ENCODE peak calls at places on chromosomes 7 and 10, in ten cellular contexts. One of them, this sample, is unnamed.
A peak's percentile ranks its signal among the peaks of the same experiment; 100 is the strongest.

GRCh38 chr10:118853916-118854315 is 99.1 kb upstream of the CACUL1 start:
- DNase-seq in HCT116: no peak
- DNase-seq in upper lobe of right lung: no peak
- DNase-seq in OCI-LY7: no peak
- DNase-seq in IMR-90: no peak
- DNase-seq in fibroblast of mammary gland: no peak
- DNase-seq in astrocyte of the spinal cord: no peak
- DNase-seq in tibial artery: no peak
- DNase-seq in suprapubic skin: no peak
- DNase-seq in ovary: no peak
- DNase-seq in this sample: no peak

GRCh38 chr10:114412907-114413386 is 8.6 kb upstream of the AFAP1L2 start:
- DNase-seq in fibroblast of mammary gland: peak; percentile 78
- DNase-seq in tibial artery: no peak
- DNase-seq in HCT116: peak; percentile 27
- DNase-seq in ovary: no peak
- DNase-seq in suprapubic skin: no peak
- DNase-seq in IMR-90: peak; percentile 10
- DNase-seq in OCI-LY7: no peak
- DNase-seq in upper lobe of right lung: no peak
- DNase-seq in astrocyte of the spinal cord: peak; percentile 57
- DNase-seq in this sample: peak; percentile 62

GRCh38 chr10:33376976-33377657 is 42.6 kb upstream of the NRP1 start:
- DNase-seq in OCI-LY7: no peak
- DNase-seq in HCT116: peak; percentile 10
- DNase-seq in suprapubic skin: no peak
- DNase-seq in fibroblast of mammary gland: peak; percentile 92
- DNase-seq in astrocyte of the spinal cord: peak; percentile 75
- DNase-seq in ovary: no peak
- DNase-seq in upper lobe of right lung: no peak
- DNase-seq in IMR-90: peak; percentile 85
- DNase-seq in tibial artery: no peak
- DNase-seq in this sample: peak; percentile 61

GRCh38 chr7:7719235-7719634 is 828 bp upstream of the RPA3 start:
- DNase-seq in suprapubic skin: no peak
- DNase-seq in OCI-LY7: peak; percentile 61
- DNase-seq in IMR-90: peak; percentile 99
- DNase-seq in upper lobe of right lung: no peak
- DNase-seq in fibroblast of mammary gland: peak; percentile 98
- DNase-seq in ovary: no peak
- DNase-seq in astrocyte of the spinal cord: peak; percentile 95
- DNase-seq in HCT116: peak; percentile 26
- DNase-seq in tibial artery: no peak
- DNase-seq in this sample: peak; percentile 95

GRCh38 chr7:38374507-38374906 is 101.1 kb upstream of the TARP start:
- DNase-seq in HCT116: no peak
- DNase-seq in OCI-LY7: peak; percentile 53
- DNase-seq in fibroblast of mammary gland: peak; percentile 52
- DNase-seq in tibial artery: no peak
- DNase-seq in suprapubic skin: no peak
- DNase-seq in IMR-90: peak; percentile 34
- DNase-seq in ovary: peak; percentile 32
- DNase-seq in astrocyte of the spinal cord: peak; percentile 51
- DNase-seq in upper lobe of right lung: no peak
- DNase-seq in this sample: peak; percentile 62

GRCh38 chr10:89003344-89003743 is 12.7 kb downstream of the FAS start:
- DNase-seq in suprapubic skin: no peak
- DNase-seq in ovary: no peak
- DNase-seq in tibial artery: no peak
- DNase-seq in IMR-90: peak; percentile 18
- DNase-seq in HCT116: no peak
- DNase-seq in astrocyte of the spinal cord: no peak
- DNase-seq in upper lobe of right lung: no peak
- DNase-seq in fibroblast of mammary gland: no peak
- DNase-seq in OCI-LY7: peak; percentile 42
- DNase-seq in this sample: no peak

GRCh38 chr10:106795619-106796018 is 368.9 kb downstream of the SORCS1 start:
- DNase-seq in astrocyte of the spinal cord: no peak
- DNase-seq in HCT116: no peak
- DNase-seq in OCI-LY7: no peak
- DNase-seq in ovary: peak; percentile 49
- DNase-seq in IMR-90: no peak
- DNase-seq in tibial artery: no peak
- DNase-seq in fibroblast of mammary gland: peak; percentile 43
- DNase-seq in upper lobe of right lung: no peak
- DNase-seq in suprapubic skin: no peak
- DNase-seq in this sample: peak; percentile 10

GRCh38 chr7:134693256-134693655 is 46.6 kb downstream of the BPGM start:
- DNase-seq in IMR-90: peak; percentile 96
- DNase-seq in upper lobe of right lung: no peak
- DNase-seq in fibroblast of mammary gland: peak; percentile 97
- DNase-seq in tibial artery: peak; percentile 93
- DNase-seq in suprapubic skin: no peak
- DNase-seq in ovary: peak; percentile 78
- DNase-seq in astrocyte of the spinal cord: peak; percentile 92
- DNase-seq in OCI-LY7: no peak
- DNase-seq in HCT116: no peak
- DNase-seq in this sample: peak; percentile 93

GRCh38 chr7:66905689-66906088 is 15.3 kb upstream of the TMEM248 start:
- DNase-seq in fibroblast of mammary gland: no peak
- DNase-seq in IMR-90: no peak
- DNase-seq in upper lobe of right lung: no peak
- DNase-seq in HCT116: no peak
- DNase-seq in tibial artery: no peak
- DNase-seq in OCI-LY7: no peak
- DNase-seq in astrocyte of the spinal cord: no peak
- DNase-seq in ovary: no peak
- DNase-seq in suprapubic skin: no peak
- DNase-seq in this sample: no peak

DNA sequence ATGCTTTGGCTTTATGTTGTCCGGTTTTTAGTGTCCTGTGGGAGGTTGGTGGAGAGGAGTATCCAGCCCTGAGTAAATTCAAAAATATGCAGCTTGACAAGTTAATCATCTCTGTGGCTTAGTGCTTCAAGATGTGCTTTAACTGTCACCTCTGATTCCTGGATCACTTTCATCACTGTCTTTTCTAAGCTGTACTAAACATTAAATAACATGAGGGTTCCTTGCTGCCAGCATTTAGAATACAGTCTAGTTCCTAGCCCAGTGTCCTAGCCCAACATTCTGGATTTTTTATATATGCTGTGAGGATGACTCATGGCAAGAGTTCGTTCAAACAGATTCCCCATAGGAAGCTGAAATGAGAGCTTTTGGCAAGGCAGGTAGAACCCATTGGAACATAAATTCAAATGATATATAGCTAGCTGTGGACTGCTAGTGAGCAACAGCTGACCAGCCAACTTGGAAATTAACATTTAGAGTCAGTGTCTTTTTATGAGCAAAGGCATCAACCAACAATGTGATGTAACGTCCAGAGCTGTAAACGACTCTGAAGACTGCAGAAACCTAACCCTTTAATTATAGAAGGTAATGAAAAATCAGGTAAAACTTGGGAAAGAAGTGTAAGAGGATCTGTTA is 80.6 kb upstream of the OIT3 start:
- DNase-seq in IMR-90: peak; percentile 74
- DNase-seq in HCT116: peak; percentile 42
- DNase-seq in ovary: no peak
- DNase-seq in suprapubic skin: no peak
- DNase-seq in fibroblast of mammary gland: peak; percentile 89
- DNase-seq in tibial artery: no peak
- DNase-seq in OCI-LY7: no peak
- DNase-seq in astrocyte of the spinal cord: peak; percentile 75
- DNase-seq in upper lobe of right lung: no peak
- DNase-seq in this sample: peak; percentile 79
- H3K4me3 ChIP-seq in IMR-90: no peak overlapping the region
- H3K4me3 ChIP-seq in HCT116: peak overlapping the region; percentile 19
- H3K4me3 ChIP-seq in ovary: no peak overlapping the region
- H3K4me3 ChIP-seq in suprapubic skin: no peak overlapping the region
- H3K4me3 ChIP-seq in fibroblast of mammary gland: no peak overlapping the region
- H3K4me3 ChIP-seq in tibial artery: no peak overlapping the region
- H3K4me3 ChIP-seq in OCI-LY7: no peak overlapping the region
- H3K4me3 ChIP-seq in astrocyte of the spinal cord: no peak overlapping the region
- H3K4me3 ChIP-seq in upper lobe of right lung: no peak overlapping the region
- H3K4me3 ChIP-seq in this sample: no peak overlapping the region

GRCh38 chr7:44196450-44196872 is 4.3 kb upstream of the YKT6 start:
- DNase-seq in astrocyte of the spinal cord: peak; percentile 54
- DNase-seq in HCT116: peak; percentile 47
- DNase-seq in fibroblast of mammary gland: peak; percentile 64
- DNase-seq in tibial artery: no peak
- DNase-seq in OCI-LY7: peak; percentile 75
- DNase-seq in suprapubic skin: no peak
- DNase-seq in IMR-90: peak; percentile 54
- DNase-seq in ovary: peak; percentile 43
- DNase-seq in upper lobe of right lung: peak; percentile 21
- DNase-seq in this sample: peak; percentile 71
- TF ChIP-seq CTCF in astrocyte of the spinal cord: peak; percentile 87
- TF ChIP-seq CTCF in HCT116: peak; percentile 82
- TF ChIP-seq CTCF in fibroblast of mammary gland: peak; percentile 90
- TF ChIP-seq CTCF in tibial artery: peak; percentile 61
- TF ChIP-seq CTCF in OCI-LY7: peak; percentile 91
- TF ChIP-seq CTCF in suprapubic skin: peak; percentile 59
- TF ChIP-seq CTCF in IMR-90: peak; percentile 92
- TF ChIP-seq CTCF in ovary: peak; percentile 54
- TF ChIP-seq CTCF in upper lobe of right lung: peak; percentile 53
- TF ChIP-seq CTCF in this sample: peak; percentile 91

DNA sequence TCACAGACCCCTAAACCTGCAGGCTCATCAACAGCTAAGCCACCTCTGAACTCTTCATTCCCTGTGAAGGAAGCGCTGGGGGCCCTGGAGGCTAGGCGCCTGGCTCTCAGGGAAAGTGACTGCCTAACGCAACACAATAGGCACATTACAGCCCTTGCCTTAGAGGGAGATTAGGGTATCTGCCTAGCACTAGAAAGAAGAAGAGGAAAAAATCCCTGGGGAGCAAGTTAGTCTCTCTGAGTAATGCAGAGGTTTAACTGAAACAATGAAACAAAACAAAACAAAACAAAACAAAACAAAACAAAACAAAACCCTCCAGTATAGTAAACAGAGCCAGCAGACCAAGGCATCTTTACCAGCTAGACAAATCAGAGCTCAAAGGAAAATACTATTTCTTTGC is 2.6 kb downstream of the ZNF777 start:
- DNase-seq in ovary: no peak
- DNase-seq in suprapubic skin: no peak
- DNase-seq in fibroblast of mammary gland: peak; percentile 12
- DNase-seq in astrocyte of the spinal cord: no peak
- DNase-seq in upper lobe of right lung: no peak
- DNase-seq in tibial artery: no peak
- DNase-seq in HCT116: no peak
- DNase-seq in OCI-LY7: no peak
- DNase-seq in IMR-90: no peak
- DNase-seq in this sample: peak; percentile 41
- H3K4me3 ChIP-seq in ovary: no peak overlapping the region
- H3K4me3 ChIP-seq in suprapubic skin: no peak overlapping the region
- H3K4me3 ChIP-seq in fibroblast of mammary gland: no peak overlapping the region
- H3K4me3 ChIP-seq in astrocyte of the spinal cord: no peak overlapping the region
- H3K4me3 ChIP-seq in upper lobe of right lung: no peak overlapping the region
- H3K4me3 ChIP-seq in tibial artery: no peak overlapping the region
- H3K4me3 ChIP-seq in HCT116: no peak overlapping the region
- H3K4me3 ChIP-seq in OCI-LY7: no peak overlapping the region
- H3K4me3 ChIP-seq in IMR-90: no peak overlapping the region
- H3K4me3 ChIP-seq in this sample: no peak overlapping the region

DNA sequence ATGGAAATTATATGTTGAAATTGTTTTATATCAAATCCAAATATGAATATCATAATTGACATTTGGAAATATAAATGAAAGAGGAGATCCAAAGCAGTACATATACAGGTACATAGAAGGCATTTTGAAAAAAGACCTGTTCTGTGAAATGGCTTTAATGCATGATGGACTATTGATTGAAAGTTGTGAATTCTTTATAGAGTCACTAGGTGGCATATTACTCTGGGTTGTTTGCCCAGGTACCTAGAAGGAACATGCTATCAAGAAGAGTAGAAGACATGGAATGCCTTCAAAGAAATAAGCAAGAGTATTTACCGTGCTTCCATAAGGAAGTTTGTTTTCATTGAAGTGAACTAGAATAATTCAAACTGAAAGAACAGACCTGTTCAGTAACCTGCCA is 160.0 kb upstream of the ANK3 start:
- DNase-seq in fibroblast of mammary gland: peak; percentile 27
- DNase-seq in astrocyte of the spinal cord: peak; percentile 23
- DNase-seq in OCI-LY7: peak; percentile 18
- DNase-seq in upper lobe of right lung: no peak
- DNase-seq in ovary: no peak
- DNase-seq in suprapubic skin: no peak
- DNase-seq in HCT116: peak; percentile 28
- DNase-seq in tibial artery: no peak
- DNase-seq in IMR-90: no peak
- DNase-seq in this sample: peak; percentile 32
- TF ChIP-seq CTCF in fibroblast of mammary gland: peak; percentile 32
- TF ChIP-seq CTCF in astrocyte of the spinal cord: peak; percentile 29
- TF ChIP-seq CTCF in OCI-LY7: peak; percentile 73
- TF ChIP-seq CTCF in upper lobe of right lung: peak; percentile 28
- TF ChIP-seq CTCF in ovary: no peak
- TF ChIP-seq CTCF in suprapubic skin: no peak
- TF ChIP-seq CTCF in HCT116: peak; percentile 63
- TF ChIP-seq CTCF in tibial artery: no peak
- TF ChIP-seq CTCF in IMR-90: peak; percentile 10
- TF ChIP-seq CTCF in this sample: peak; percentile 31

DNA sequence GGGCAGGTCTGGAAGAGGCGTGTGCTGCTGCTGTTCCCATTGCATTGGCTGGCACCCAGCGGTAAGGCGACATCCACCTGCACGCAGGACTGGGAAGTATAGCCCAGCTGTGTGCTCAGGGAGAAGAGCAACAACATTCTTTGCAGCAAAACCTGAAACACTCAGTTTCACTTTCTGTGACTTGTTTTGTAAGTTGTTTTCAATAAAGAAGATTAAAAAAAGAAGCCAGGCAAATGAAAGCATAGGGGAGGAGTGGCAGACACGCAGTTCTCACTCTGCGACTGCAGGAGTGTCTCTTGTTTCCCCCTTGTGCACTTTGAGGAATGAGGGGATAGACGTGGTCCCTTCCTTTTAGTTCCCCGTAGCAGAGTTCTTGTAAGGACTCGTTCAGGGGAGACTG is 5.8 kb downstream of the FBH1 start:
- DNase-seq in OCI-LY7: peak; percentile 61
- DNase-seq in astrocyte of the spinal cord: no peak
- DNase-seq in ovary: no peak
- DNase-seq in tibial artery: peak; percentile 29
- DNase-seq in fibroblast of mammary gland: no peak
- DNase-seq in upper lobe of right lung: no peak
- DNase-seq in suprapubic skin: no peak
- DNase-seq in HCT116: no peak
- DNase-seq in IMR-90: no peak
- DNase-seq in this sample: no peak
- H3K4me3 ChIP-seq in OCI-LY7: peak overlapping the region; percentile 3
- H3K4me3 ChIP-seq in astrocyte of the spinal cord: no peak overlapping the region
- H3K4me3 ChIP-seq in ovary: no peak overlapping the region
- H3K4me3 ChIP-seq in tibial artery: no peak overlapping the region
- H3K4me3 ChIP-seq in fibroblast of mammary gland: no peak overlapping the region
- H3K4me3 ChIP-seq in upper lobe of right lung: no peak overlapping the region
- H3K4me3 ChIP-seq in suprapubic skin: no peak overlapping the region
- H3K4me3 ChIP-seq in HCT116: no peak overlapping the region
- H3K4me3 ChIP-seq in IMR-90: no peak overlapping the region
- H3K4me3 ChIP-seq in this sample: no peak overlapping the region

This sample was measured in cardiac fibroblast.